ENCODE peak calls at places on chromosomes 5 and 9, in four cellular contexts. V, C, A and K are unnamed samples.

GRCh38 chr5:71719092-71719964 is at the start of gene CARTPT:
- DNase-seq in V (no peak), C (peak), A (peak), K (no peak)

GRCh38 chr5:151178779-151179488 is 21.4 kb upstream of the ANXA6 start:
- DNase-seq in V (no peak), C (no peak), A (no peak), K (no peak)

GRCh38 chr5:178581621-178582020 is 8.6 kb downstream of the COL23A1 start:
- DNase-seq in V (no peak), C (no peak), A (no peak), K (no peak)

GRCh38 chr5:36060516-36060885 is 6.2 kb downstream of the UGT3A2 start:
- DNase-seq in V (peak), C (no peak), A (no peak), K (no peak)

GRCh38 chr9:114910541-114910940 is 19.9 kb downstream of the TNFSF8 start:
- DNase-seq in V (no peak), C (no peak), A (no peak), K (no peak)

GRCh38 chr5:78806544-78806943 is 158.0 kb upstream of the LHFPL2 start:
- DNase-seq in V (no peak), C (no peak), A (no peak), K (no peak)

GRCh38 chr5:126732716-126733115 is 44.2 kb upstream of the LMNB1 start:
- DNase-seq in V (no peak), C (no peak), A (no peak), K (no peak)

GRCh38 chr5:168844566-168845296 is 265.6 kb upstream of the PANK3 start:
- DNase-seq in V (peak), C (no peak), A (no peak), K (no peak)

GRCh38 chr9:131028931-131029573 is 20.1 kb downstream of the LAMC3 start:
- DNase-seq in V (no peak), C (no peak), A (no peak), K (no peak)

GRCh38 chr5:173001229-173001841 is 17.8 kb downstream of the ATP6V0E1 start:
- DNase-seq in V (no peak), C (no peak), A (no peak), K (no peak)

GRCh38 chr9:94923333-94924089 is 197.0 kb downstream of the AOPEP start:
- DNase-seq in V (no peak), C (no peak), A (no peak), K (no peak)

GRCh38 chr9:137497921-137498719 is 39.0 kb upstream of the NSMF start:
- DNase-seq in V (no peak), C (no peak), A (no peak), K (no peak)

GRCh38 chr9:135960328-135961276 is 571 bp downstream of the UBAC1 start:
- DNase-seq in V (no peak), C (no peak), A (no peak), K (no peak)

GRCh38 chr5:126852104-126852531 is 75.2 kb downstream of the LMNB1 start:
- DNase-seq in V (no peak), C (no peak), A (peak), K (no peak)

GRCh38 chr5:174571662-174572397 is 152.6 kb upstream of the MSX2 start:
- DNase-seq in V (peak), C (peak), A (no peak), K (peak)

GRCh38 chr5:158287643-158288228 is 428.8 kb upstream of the CLINT1 start:
- DNase-seq in V (peak), C (no peak), A (no peak), K (no peak)

GRCh38 chr9:34741628-34742027 is 31.7 kb upstream of the CCL21 start:
- DNase-seq in V (no peak), C (no peak), A (no peak), K (no peak)

GRCh38 chr9:123364241-123364824 is 8.3 kb downstream of the CRB2 start:
- DNase-seq in V (no peak), C (no peak), A (no peak), K (no peak)

GRCh38 chr9:26357803-26358339 is 534.7 kb downstream of the CAAP1 start:
- DNase-seq in V (no peak), C (no peak), A (no peak), K (no peak)

GRCh38 chr9:94167055-94167346 is 82.7 kb downstream of the PTPDC1 start:
- DNase-seq in V (no peak), C (no peak), A (no peak), K (peak)

GRCh38 chr9:78559449-78559885 is 262.5 kb downstream of the PSAT1 start:
- DNase-seq in V (no peak), C (no peak), A (no peak), K (no peak)

GRCh38 chr9:136110082-136111061 is 8.3 kb downstream of the TMEM250 start:
- DNase-seq in V (no peak), C (no peak), A (no peak), K (no peak)

GRCh38 chr9:77647659-77648457 is at the start of gene GNA14:
- DNase-seq in V (no peak), C (no peak), A (peak), K (no peak)

GRCh38 chr9:68522954-68523353 is 17.7 kb downstream of the TMEM252 start:
- DNase-seq in V (no peak), C (no peak), A (no peak), K (no peak)

GRCh38 chr5:150567031-150567680 is 59.2 kb downstream of the NDST1 start:
- DNase-seq in V (no peak), C (no peak), A (no peak), K (no peak)

GRCh38 chr5:1278656-1279442 is 16.0 kb downstream of the TERT start:
- DNase-seq in V (no peak), C (no peak), A (no peak), K (no peak)

GRCh38 chr5:62616615-62617277 is 38.1 kb downstream of the LRRC70 start:
- DNase-seq in V (no peak), C (no peak), A (no peak), K (no peak)

GRCh38 chr9:33197279-33197678 is 30.1 kb upstream of the B4GALT1 start:
- DNase-seq in V (no peak), C (no peak), A (no peak), K (no peak)

GRCh38 chr5:33472805-33473409 is 32.1 kb downstream of the TARS1 start:
- DNase-seq in V (no peak), C (peak), A (no peak), K (no peak)

GRCh38 chr5:33470544-33470943 is 29.8 kb downstream of the TARS1 start:
- DNase-seq in V (no peak), C (no peak), A (no peak), K (peak)

GRCh38 chr5:33474004-33474403 is 33.2 kb downstream of the TARS1 start:
- DNase-seq in V (no peak), C (no peak), A (no peak), K (no peak)

GRCh38 chr5:33465120-33465519 is 24.4 kb downstream of the TARS1 start:
- DNase-seq in V (no peak), C (no peak), A (no peak), K (no peak)

GRCh38 chr5:33468811-33469435 is 28.2 kb downstream of the TARS1 start:
- DNase-seq in V (no peak), C (no peak), A (no peak), K (no peak)
- TF ChIP-seq SUZ12 in V (no peak), C (no peak), A (no peak), K (no peak)

DNA sequence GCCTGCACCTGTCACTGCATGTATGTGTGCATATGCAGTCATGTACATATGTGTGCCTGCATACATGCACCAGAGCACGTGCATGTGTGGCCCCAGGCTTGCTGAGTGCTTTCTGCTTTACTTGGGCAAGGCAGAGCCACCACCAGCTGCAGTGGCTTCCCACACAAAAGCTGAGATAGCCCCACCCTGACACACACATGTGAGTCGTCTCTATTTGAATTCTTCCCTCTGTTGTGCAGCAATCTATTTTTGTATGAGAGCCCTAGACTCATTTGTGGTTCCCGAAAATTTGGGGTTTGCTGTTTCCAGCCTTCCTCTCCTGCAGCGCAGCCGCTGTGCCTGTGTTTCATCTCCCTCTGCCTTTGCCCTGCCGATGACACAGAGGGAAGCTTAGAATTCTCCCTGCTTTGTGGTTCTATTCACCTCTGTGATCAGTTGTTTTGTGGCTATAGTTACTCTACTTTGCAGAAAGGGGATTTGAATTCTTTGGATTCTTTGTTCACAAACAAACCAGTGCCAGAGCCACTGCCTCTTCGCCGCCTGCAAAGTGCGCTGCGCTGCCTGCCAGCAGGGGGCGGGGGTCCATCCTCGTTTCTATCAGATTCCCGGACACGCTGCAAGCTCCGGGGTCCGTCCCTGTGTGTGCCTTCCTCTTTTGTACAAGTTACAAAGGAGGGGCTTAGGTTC is 95.8 kb upstream of the DAP start:
- DNase-seq in V (peak), C (peak), A (peak), K (peak)
- TF ChIP-seq SUZ12 in V (no peak), C (no peak), A (no peak), K (no peak)

GRCh38 chr9:113482991-113483675 is 19.6 kb downstream of the RGS3 start:
- DNase-seq in V (no peak), C (no peak), A (no peak), K (no peak)
- TF ChIP-seq SUZ12 in V (no peak), C (no peak), A (no peak), K (no peak)

DNA sequence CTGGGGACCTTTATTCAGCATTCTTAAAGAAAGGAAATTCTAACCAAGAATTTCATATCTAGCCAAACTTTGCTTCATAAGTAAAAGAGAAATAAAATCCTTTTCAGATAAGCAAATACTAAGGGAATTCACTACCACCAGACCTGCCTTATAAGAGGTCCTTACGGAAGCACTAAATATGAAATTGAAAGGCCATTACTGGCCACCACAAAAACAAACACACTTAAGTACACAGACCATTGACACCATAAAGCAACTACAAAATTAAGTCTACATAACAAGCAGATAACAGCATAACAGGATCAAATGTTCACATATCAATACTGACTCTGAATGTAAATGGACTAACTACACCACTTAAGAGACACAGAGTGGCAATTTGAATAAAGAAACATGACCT is 361.4 kb upstream of the POU5F2 start:
- DNase-seq in V (no peak), C (no peak), A (no peak), K (no peak)
- TF ChIP-seq SUZ12 in V (no peak), C (no peak), A (no peak), K (no peak)

DNA sequence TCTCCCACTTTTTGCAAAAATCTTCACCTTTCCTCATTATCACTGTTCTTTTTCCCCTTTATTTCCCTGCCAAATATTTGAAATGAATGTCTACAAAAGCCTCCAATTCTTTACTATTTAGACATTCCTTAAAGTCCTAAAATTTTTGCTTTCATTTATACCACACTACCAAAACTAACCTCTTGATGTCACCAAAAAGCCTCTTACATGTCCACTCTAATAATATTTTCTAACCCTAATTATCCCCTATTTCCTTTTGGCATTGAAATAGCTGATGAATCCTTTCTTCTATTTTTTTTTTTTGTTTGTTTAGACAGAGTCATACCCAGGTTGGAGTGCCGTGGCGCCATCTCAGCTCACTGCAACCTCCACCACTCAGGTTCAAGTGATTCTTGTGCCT is 32.3 kb upstream of the NRG2 start:
- DNase-seq in V (no peak), C (no peak), A (no peak), K (no peak)
- TF ChIP-seq SUZ12 in V (no peak), C (no peak), A (no peak), K (no peak)

GRCh38 chr9:109903515-109904138 is 123.6 kb downstream of the PALM2AKAP2 start:
- DNase-seq in V (peak), C (peak), A (peak), K (peak)
- TF ChIP-seq SUZ12 in V (no peak), C (no peak), A (no peak), K (no peak)

DNA sequence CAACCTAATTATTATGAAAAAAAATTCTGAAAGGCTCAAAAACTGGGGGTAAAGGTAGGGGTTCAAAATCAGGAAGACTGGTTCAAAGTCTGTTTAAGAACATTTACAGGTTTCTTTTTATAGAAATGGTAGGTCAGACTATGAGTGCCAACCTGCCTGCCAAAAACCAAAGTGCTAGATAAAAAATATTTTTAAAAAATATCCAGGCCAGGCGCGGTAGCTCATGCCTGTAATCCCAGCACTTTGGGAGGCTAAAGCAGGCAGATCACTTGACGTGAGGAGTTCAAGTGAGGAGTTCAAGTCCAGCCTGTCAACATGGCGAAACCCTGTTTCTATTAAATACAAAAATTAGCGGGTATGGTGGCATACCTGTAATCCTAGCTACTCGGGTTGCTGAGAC is 67.0 kb downstream of the NR3C1 start:
- DNase-seq in V (no peak), C (no peak), A (no peak), K (no peak)
- TF ChIP-seq SUZ12 in V (no peak), C (no peak), A (no peak), K (no peak)

DNA sequence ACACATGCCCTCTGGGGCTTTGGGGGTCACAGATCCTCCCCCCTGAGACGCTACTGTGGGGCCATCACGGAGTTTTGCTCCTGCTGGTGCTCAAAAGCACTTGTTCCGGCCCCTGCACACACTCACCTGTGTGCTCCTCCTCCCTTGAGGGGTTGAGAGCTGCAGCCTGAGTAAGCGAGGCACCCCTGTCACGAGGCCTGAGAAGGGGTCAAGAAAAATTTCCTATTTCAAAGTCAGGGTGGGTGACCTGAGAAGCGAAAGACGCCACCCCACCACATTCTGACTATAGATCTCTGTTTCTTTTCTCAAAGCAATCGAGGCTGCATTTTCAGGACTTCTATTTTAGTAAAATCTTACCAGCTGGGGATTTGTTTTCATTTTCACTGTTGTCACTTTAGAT is 138.5 kb downstream of the DCP2 start:
- DNase-seq in V (no peak), C (no peak), A (no peak), K (no peak)
- TF ChIP-seq SUZ12 in V (no peak), C (no peak), A (no peak), K (no peak)

GRCh38 chr9:74555625-74556024 is 58.5 kb downstream of the RORB start:
- DNase-seq in V (no peak), C (no peak), A (no peak), K (no peak)

GRCh38 chr9:74556685-74557084 is 59.5 kb downstream of the RORB start:
- DNase-seq in V (no peak), C (no peak), A (no peak), K (no peak)

GRCh38 chr9:74551266-74551665 is 54.1 kb downstream of the RORB start:
- DNase-seq in V (no peak), C (no peak), A (no peak), K (peak)

GRCh38 chr9:74557577-74557976 is 60.4 kb downstream of the RORB start:
- DNase-seq in V (no peak), C (no peak), A (no peak), K (no peak)

DNA sequence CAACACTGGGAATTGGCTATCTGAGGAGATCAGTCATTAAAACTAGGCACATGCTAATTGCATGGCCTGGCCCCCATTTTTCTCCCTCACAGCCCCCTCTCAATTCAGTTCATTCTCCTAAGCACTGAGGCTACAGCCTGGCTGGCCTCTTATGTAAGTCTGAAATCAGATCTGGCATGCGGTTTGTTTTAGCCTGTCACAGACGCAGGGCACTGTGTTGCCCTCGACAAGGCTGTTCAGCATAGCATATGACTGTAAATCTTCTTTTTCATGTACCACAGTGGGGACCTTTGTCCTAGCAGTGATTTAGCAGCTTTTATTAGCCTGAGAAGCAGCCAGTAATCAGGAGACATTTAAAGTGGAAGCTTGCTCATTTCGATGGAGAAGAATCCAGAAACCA is 57.9 kb downstream of the RORB start:
- DNase-seq in V (peak), C (no peak), A (no peak), K (no peak)
- TF ChIP-seq SUZ12 in V (no peak), C (no peak), A (no peak), K (no peak)